ENCODE peak calls at places on chromosome 6, in five cellular contexts. One of them, this sample, is unnamed.

GRCh38 chr6:85287654-85288053 is 162.2 kb upstream of the NT5E start:
- DNase-seq in HepG2: no peak
- DNase-seq in K562: no peak
- DNase-seq in GM12878: no peak
- DNase-seq in A549: no peak
- DNase-seq in this sample: no peak

GRCh38 chr6:139533573-139534471 is 159.4 kb upstream of the CITED2 start:
- DNase-seq in HepG2: no peak
- DNase-seq in K562: peak
- DNase-seq in GM12878: no peak
- DNase-seq in A549: peak
- DNase-seq in this sample: no peak

GRCh38 chr6:170402318-170403040 is 95.9 kb downstream of the FAM120B start:
- DNase-seq in A549: no peak
- DNase-seq in K562: no peak
- DNase-seq in HepG2: no peak
- DNase-seq in GM12878: no peak
- DNase-seq in this sample: no peak

GRCh38 chr6:147043994-147044477 is 160.2 kb upstream of the STXBP5 start:
- DNase-seq in K562: no peak
- DNase-seq in A549: peak
- DNase-seq in HepG2: no peak
- DNase-seq in GM12878: no peak
- DNase-seq in this sample: no peak

GRCh38 chr6:9250852-9251251 is 815.5 kb upstream of the SLC35B3 start:
- DNase-seq in K562: no peak
- DNase-seq in GM12878: no peak
- DNase-seq in HepG2: peak
- DNase-seq in A549: peak
- DNase-seq in this sample: peak

GRCh38 chr6:1627884-1628550 is 18.3 kb downstream of the FOXC1 start:
- DNase-seq in HepG2: no peak
- DNase-seq in GM12878: no peak
- DNase-seq in K562: no peak
- DNase-seq in A549: no peak
- DNase-seq in this sample: no peak

GRCh38 chr6:162849269-162849668 is 121.5 kb downstream of the PACRG start:
- DNase-seq in A549: no peak
- DNase-seq in GM12878: no peak
- DNase-seq in HepG2: no peak
- DNase-seq in K562: no peak
- DNase-seq in this sample: peak

GRCh38 chr6:11650297-11650696 is 112.7 kb downstream of the TMEM170B start:
- DNase-seq in A549: peak
- DNase-seq in HepG2: no peak
- DNase-seq in GM12878: no peak
- DNase-seq in K562: no peak
- DNase-seq in this sample: peak

GRCh38 chr6:81748946-81749345 is 3.5 kb downstream of the TENT5A start:
- DNase-seq in GM12878: no peak
- DNase-seq in HepG2: no peak
- DNase-seq in K562: no peak
- DNase-seq in A549: no peak
- DNase-seq in this sample: no peak

GRCh38 chr6:98769546-98769945 is 64.8 kb upstream of the POU3F2 start:
- DNase-seq in A549: peak
- DNase-seq in K562: peak
- DNase-seq in HepG2: peak
- DNase-seq in GM12878: no peak
- DNase-seq in this sample: peak

GRCh38 chr6:161073940-161074339 is 82.4 kb downstream of the MAP3K4 start:
- DNase-seq in GM12878: no peak
- DNase-seq in HepG2: no peak
- DNase-seq in A549: no peak
- DNase-seq in K562: no peak
- DNase-seq in this sample: no peak

GRCh38 chr6:35354361-35355135 is 12.2 kb downstream of the PPARD start:
- DNase-seq in GM12878: no peak
- DNase-seq in HepG2: no peak
- DNase-seq in K562: no peak
- DNase-seq in A549: no peak
- DNase-seq in this sample: no peak

GRCh38 chr6:56488281-56488680 is 154.4 kb downstream of the DST start:
- DNase-seq in K562: no peak
- DNase-seq in A549: no peak
- DNase-seq in HepG2: no peak
- DNase-seq in GM12878: no peak
- DNase-seq in this sample: no peak

GRCh38 chr6:5141046-5141445 is 55.9 kb downstream of the PPP1R3G start:
- DNase-seq in GM12878: no peak
- DNase-seq in A549: no peak
- DNase-seq in K562: no peak
- DNase-seq in HepG2: no peak
- DNase-seq in this sample: no peak

GRCh38 chr6:27872634-27873028 is 39.6 kb downstream of the OR2B2 start:
- DNase-seq in HepG2: no peak
- DNase-seq in K562: no peak
- DNase-seq in A549: no peak
- DNase-seq in GM12878: no peak
- DNase-seq in this sample: no peak

GRCh38 chr6:114452785-114453401 is 110.1 kb upstream of the HS3ST5 start:
- DNase-seq in GM12878: no peak
- DNase-seq in K562: no peak
- DNase-seq in HepG2: no peak
- DNase-seq in A549: no peak
- DNase-seq in this sample: no peak

GRCh38 chr6:93418448-93419303 is 683 bp downstream of the EPHA7 start:
- DNase-seq in HepG2: no peak
- DNase-seq in A549: peak
- DNase-seq in K562: no peak
- DNase-seq in GM12878: no peak
- DNase-seq in this sample: peak

GRCh38 chr6:106199998-106200397 is 113.9 kb downstream of the PRDM1 start:
- DNase-seq in HepG2: no peak
- DNase-seq in GM12878: no peak
- DNase-seq in A549: no peak
- DNase-seq in K562: no peak
- DNase-seq in this sample: no peak

GRCh38 chr6:36267731-36268477 is 2.0 kb upstream of the PNPLA1 start:
- DNase-seq in HepG2: no peak
- DNase-seq in GM12878: no peak
- DNase-seq in K562: no peak
- DNase-seq in A549: no peak
- DNase-seq in this sample: no peak

GRCh38 chr6:79538481-79538971 is 1.3 kb upstream of the LCA5 start:
- DNase-seq in K562: no peak
- DNase-seq in A549: no peak
- DNase-seq in GM12878: no peak
- DNase-seq in HepG2: no peak
- DNase-seq in this sample: peak

GRCh38 chr6:72316675-72317380 is 305.0 kb upstream of the KCNQ5 start:
- DNase-seq in K562: no peak
- DNase-seq in HepG2: no peak
- DNase-seq in GM12878: no peak
- DNase-seq in A549: no peak
- DNase-seq in this sample: no peak

GRCh38 chr6:90149280-90149679 is 147.4 kb downstream of the BACH2 start:
- DNase-seq in GM12878: no peak
- DNase-seq in A549: no peak
- DNase-seq in K562: no peak
- DNase-seq in HepG2: peak
- DNase-seq in this sample: no peak

GRCh38 chr6:33452496-33452895 is 1.9 kb upstream of the ZBTB9 start:
- DNase-seq in GM12878: no peak
- DNase-seq in A549: no peak
- DNase-seq in K562: no peak
- DNase-seq in HepG2: no peak
- DNase-seq in this sample: no peak

GRCh38 chr6:40930555-40930954 is 108.5 kb downstream of the UNC5CL start:
- DNase-seq in HepG2: no peak
- DNase-seq in A549: peak
- DNase-seq in GM12878: no peak
- DNase-seq in K562: peak
- DNase-seq in this sample: peak

GRCh38 chr6:130993292-130993765 is 69.7 kb downstream of the EPB41L2 start:
- DNase-seq in GM12878: no peak
- DNase-seq in K562: peak
- DNase-seq in A549: no peak
- DNase-seq in HepG2: no peak
- DNase-seq in this sample: peak

GRCh38 chr6:44222987-44223470 is 366 bp upstream of the SLC29A1 start:
- DNase-seq in HepG2: no peak
- DNase-seq in K562: no peak
- DNase-seq in GM12878: no peak
- DNase-seq in A549: no peak
- DNase-seq in this sample: peak

GRCh38 chr6:44222486-44222986 is 859 bp upstream of the SLC29A1 start:
- DNase-seq in HepG2: no peak
- DNase-seq in A549: no peak
- DNase-seq in K562: no peak
- DNase-seq in GM12878: no peak
- DNase-seq in this sample: peak

GRCh38 chr6:44220913-44221290 is 2.5 kb upstream of the SLC29A1 start:
- DNase-seq in GM12878: no peak
- DNase-seq in HepG2: no peak
- DNase-seq in A549: no peak
- DNase-seq in K562: no peak
- DNase-seq in this sample: no peak

GRCh38 chr6:44221291-44221960 is 2.0 kb upstream of the SLC29A1 start:
- DNase-seq in HepG2: peak
- DNase-seq in A549: peak
- DNase-seq in K562: peak
- DNase-seq in GM12878: no peak
- DNase-seq in this sample: peak

DNA sequence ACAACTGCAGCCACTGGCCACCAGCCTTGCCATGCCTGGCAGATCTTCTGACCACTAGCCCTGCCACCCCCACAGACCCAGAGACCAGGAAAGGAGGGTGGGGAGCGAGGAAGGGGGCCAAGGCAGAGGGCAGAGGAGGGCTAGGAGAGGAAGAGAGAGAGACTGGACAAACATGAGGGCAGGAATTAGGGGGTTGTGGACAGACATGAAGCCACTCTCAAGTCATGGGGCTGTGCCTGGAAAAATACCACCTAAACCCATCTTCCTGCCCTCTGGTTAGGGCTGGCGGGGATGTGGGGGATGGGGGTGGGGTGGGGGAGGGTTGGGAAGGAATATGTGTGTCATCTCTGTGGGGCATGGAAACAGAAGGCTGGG is 1.4 kb upstream of the SLC29A1 start:
- DNase-seq in HepG2: no peak
- DNase-seq in GM12878: no peak
- DNase-seq in K562: no peak
- DNase-seq in A549: no peak
- DNase-seq in this sample: no peak
- H3K27ac ChIP-seq in HepG2: no peak
- H3K27ac ChIP-seq in GM12878: no peak
- H3K27ac ChIP-seq in K562: no peak
- H3K27ac ChIP-seq in A549: peak
- H3K27ac ChIP-seq in this sample: no peak

GRCh38 chr6:7732219-7732618 is 6.3 kb downstream of the BMP6 start:
- DNase-seq in GM12878: no peak
- DNase-seq in A549: peak
- DNase-seq in HepG2: no peak
- DNase-seq in K562: no peak
- DNase-seq in this sample: peak
- TF ChIP-seq REST in GM12878: no peak
- TF ChIP-seq REST in A549: no peak
- TF ChIP-seq REST in HepG2: no peak
- TF ChIP-seq REST in K562: no peak
- TF ChIP-seq REST in this sample: no peak

GRCh38 chr6:138464085-138464484 is 35.2 kb downstream of the NHSL1 start:
- DNase-seq in GM12878: no peak
- DNase-seq in A549: no peak
- DNase-seq in HepG2: no peak
- DNase-seq in K562: no peak
- DNase-seq in this sample: no peak

GRCh38 chr6:138456393-138456775 is 42.9 kb downstream of the NHSL1 start:
- DNase-seq in K562: no peak
- DNase-seq in GM12878: no peak
- DNase-seq in HepG2: no peak
- DNase-seq in A549: no peak
- DNase-seq in this sample: no peak

GRCh38 chr6:138465007-138465645 is 34.2 kb downstream of the NHSL1 start:
- DNase-seq in A549: peak
- DNase-seq in HepG2: peak
- DNase-seq in GM12878: no peak
- DNase-seq in K562: no peak
- DNase-seq in this sample: peak

GRCh38 chr6:138455746-138456392 is 43.4 kb downstream of the NHSL1 start:
- DNase-seq in GM12878: peak
- DNase-seq in HepG2: no peak
- DNase-seq in K562: no peak
- DNase-seq in A549: peak
- DNase-seq in this sample: no peak

DNA sequence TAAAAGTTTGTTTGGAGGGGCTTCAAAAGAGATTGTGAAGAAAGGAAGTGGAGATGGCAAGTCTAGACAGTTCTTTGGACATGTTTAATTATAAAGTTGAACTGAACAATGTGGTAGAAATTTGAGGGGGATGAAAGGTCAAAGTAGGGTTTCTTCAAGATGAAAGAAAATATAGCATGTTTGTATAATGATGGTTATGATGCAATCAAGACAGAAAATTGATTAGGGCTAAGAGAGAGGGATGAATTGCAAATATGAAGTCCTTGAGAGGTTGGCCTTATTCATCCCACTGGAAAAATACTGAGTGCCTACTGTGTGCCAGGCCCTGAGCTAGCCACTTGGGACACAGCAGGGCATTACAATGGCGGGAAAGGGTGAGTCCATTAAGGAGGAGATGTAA is 37.6 kb downstream of the NHSL1 start:
- DNase-seq in HepG2: no peak
- DNase-seq in K562: no peak
- DNase-seq in GM12878: no peak
- DNase-seq in A549: no peak
- DNase-seq in this sample: no peak
- TF ChIP-seq JUNB in HepG2: no peak
- TF ChIP-seq JUNB in K562: no peak
- TF ChIP-seq JUNB in GM12878: no peak
- TF ChIP-seq JUNB in A549: no peak
- TF ChIP-seq JUNB in this sample: no peak

GRCh38 chr6:25181923-25182322 is 97.3 kb upstream of the CARMIL1 start:
- DNase-seq in GM12878: no peak
- DNase-seq in K562: no peak
- DNase-seq in HepG2: no peak
- DNase-seq in A549: no peak
- DNase-seq in this sample: no peak

GRCh38 chr6:25177629-25178028 is 101.5 kb upstream of the CARMIL1 start:
- DNase-seq in HepG2: no peak
- DNase-seq in GM12878: no peak
- DNase-seq in A549: no peak
- DNase-seq in K562: no peak
- DNase-seq in this sample: no peak

GRCh38 chr6:25178336-25178735 is 100.8 kb upstream of the CARMIL1 start:
- DNase-seq in GM12878: no peak
- DNase-seq in K562: no peak
- DNase-seq in HepG2: no peak
- DNase-seq in A549: no peak
- DNase-seq in this sample: no peak

GRCh38 chr6:25180630-25181375 is 98.4 kb upstream of the CARMIL1 start:
- DNase-seq in GM12878: no peak
- DNase-seq in HepG2: no peak
- DNase-seq in A549: no peak
- DNase-seq in K562: no peak
- DNase-seq in this sample: no peak

GRCh38 chr6:25179051-25179778 is 100.0 kb upstream of the CARMIL1 start:
- DNase-seq in K562: no peak
- DNase-seq in A549: no peak
- DNase-seq in HepG2: no peak
- DNase-seq in GM12878: no peak
- DNase-seq in this sample: no peak
- H3K27ac ChIP-seq in K562: no peak
- H3K27ac ChIP-seq in A549: no peak
- H3K27ac ChIP-seq in HepG2: no peak
- H3K27ac ChIP-seq in GM12878: no peak
- H3K27ac ChIP-seq in this sample: no peak

This sample was measured in GM23338.